ENCODE peak calls at places on chromosome 10, in nine cellular contexts. S is progenitor cell of endocrine pancreas; J is stimulated activated naive CD8-positive, alpha-beta T cell treated with anti-CD3 and anti-CD28 coated beads, Interleukin-15, Interleukin-2, amounts not matched to agents 100 U/mL and 50 U/mL, for 24 hours; L is activated CD8-positive, alpha-beta T cell treated with anti-CD3 and anti-CD28 coated beads, Interleukin-2, amount 10 ng/mL, durations not matched to agents 7 days and 5 days; Y is activated naive CD4-positive, alpha-beta T cell treated with anti-CD3 and anti-CD28 coated beads for 36 hours; P is substantia nigra; Z is aorta; U is RPMI8226; N is NB4. B is an unnamed sample.

GRCh38 chr10:10294801-10295515 is 722.7 kb upstream of the CELF2 start:
- DNase-seq in Y (no peak), J (no peak), L (no peak), N (no peak), S (no peak), U (no peak), Z (no peak), P (no peak), B (no peak)

GRCh38 chr10:77919713-77920108 is 6.8 kb downstream of the DLG5 start:
- DNase-seq in N (no peak), U (no peak), Z (no peak), Y (no peak), J (no peak), L (no peak), P (no peak), S (no peak), B (no peak)

GRCh38 chr10:78717200-78717599 is 351.6 kb upstream of the ZMIZ1 start:
- DNase-seq in N (no peak), P (no peak), U (no peak), L (no peak), Z (peak; percentile 85), S (no peak), J (no peak), Y (no peak), B (no peak)

GRCh38 chr10:100183482-100183881 is 2.3 kb downstream of the ERLIN1 start:
- DNase-seq in S (no peak), U (no peak), J (no peak), Y (no peak), L (no peak), N (peak; percentile 92), P (no peak), Z (no peak), B (no peak)

GRCh38 chr10:91247360-91248111 is 27.1 kb downstream of the PCGF5 start:
- DNase-seq in S (no peak), L (peak; percentile 25), J (no peak), Z (no peak), P (no peak), U (no peak), Y (no peak), N (peak; percentile 16), B (peak; percentile 55)

GRCh38 chr10:96616961-96617360 is 30.1 kb upstream of the TM9SF3 start:
- DNase-seq in Y (no peak), U (no peak), P (no peak), S (no peak), J (no peak), N (no peak), Z (no peak), L (no peak), B (no peak)

GRCh38 chr10:34262965-34263364 is 552.1 kb downstream of the PARD3 start:
- DNase-seq in N (no peak), L (no peak), Z (no peak), J (no peak), S (no peak), U (no peak), P (no peak), Y (no peak), B (no peak)

GRCh38 chr10:26269754-26270153 is 53.2 kb downstream of the GAD2 start:
- DNase-seq in J (no peak), L (no peak), U (peak; percentile 26), S (no peak), Y (no peak), P (no peak), Z (no peak), N (peak; percentile 40), B (no peak)

GRCh38 chr10:75402486-75403143 is 1.1 kb upstream of the ZNF503 start:
- DNase-seq in U (no peak), Y (no peak), S (peak; percentile 57), J (peak; percentile 11), L (no peak), Z (peak; percentile 82), P (no peak), N (peak; percentile 69), B (peak; percentile 39)

GRCh38 chr10:14918964-14919363 is 34.9 kb downstream of the DCLRE1C start:
- DNase-seq in P (no peak), U (no peak), Y (no peak), L (no peak), Z (no peak), S (no peak), N (no peak), J (no peak), B (no peak)

GRCh38 chr10:112653851-112654250 is 206.8 kb downstream of the VTI1A start:
- DNase-seq in J (no peak), P (no peak), N (no peak), Y (no peak), U (no peak), Z (no peak), S (no peak), L (no peak), B (no peak)

GRCh38 chr10:98556061-98556460 is 109.3 kb upstream of the HPS1 start:
- DNase-seq in U (no peak), J (no peak), P (no peak), L (no peak), Z (no peak), S (no peak), Y (no peak), N (no peak), B (no peak)

GRCh38 chr10:49160110-49160509 is 26.3 kb upstream of the FAM170B start:
- DNase-seq in S (no peak), Z (no peak), U (no peak), Y (no peak), N (no peak), J (no peak), P (no peak), L (no peak), B (no peak)

GRCh38 chr10:6221971-6222751 is 19.4 kb downstream of the PFKFB3 start:
- DNase-seq in Z (peak; percentile 82), J (no peak), N (no peak), P (no peak), L (no peak), U (no peak), S (no peak), Y (no peak), B (peak; percentile 35)

GRCh38 chr10:124654686-124655085 is 89.5 kb downstream of the FAM53B start:
- DNase-seq in Y (no peak), L (no peak), S (no peak), P (no peak), Z (no peak), N (no peak), J (no peak), U (no peak), B (no peak)

GRCh38 chr10:77993612-77994011 is 35.7 kb downstream of the POLR3A start:
- DNase-seq in Z (no peak), N (no peak), L (no peak), P (no peak), Y (no peak), S (no peak), J (no peak), U (no peak), B (no peak)